ENCODE peak calls at places on chromosomes 5 and 9, in four cellular contexts. O, A, H and F are unnamed samples.

GRCh38 chr5:77076961-77077820 is 9.9 kb downstream of the ZBED3 start:
- DNase-seq in O (peak), A (peak), H (peak), F (no peak)

GRCh38 chr5:17230808-17231525 is 13.5 kb downstream of the BASP1 start:
- DNase-seq in O (no peak), A (no peak), H (no peak), F (no peak)

GRCh38 chr5:76542887-76543690 is 80.1 kb downstream of the F2RL2 start:
- DNase-seq in O (no peak), A (peak), H (no peak), F (no peak)

GRCh38 chr9:115972802-115973201 is 180.8 kb upstream of the PAPPA start:
- DNase-seq in O (no peak), A (no peak), H (no peak), F (no peak)

GRCh38 chr5:129410488-129410887 is 49.6 kb upstream of the ADAMTS19 start:
- DNase-seq in O (no peak), A (no peak), H (no peak), F (no peak)

GRCh38 chr5:178576591-178577351 is 13.4 kb downstream of the COL23A1 start:
- DNase-seq in O (peak), A (no peak), H (no peak), F (no peak)

GRCh38 chr9:4769321-4770080 is 23.2 kb upstream of the RCL1 start:
- DNase-seq in O (peak), A (no peak), H (no peak), F (no peak)

GRCh38 chr5:175610381-175610780 is 47.5 kb upstream of the HRH2 start:
- DNase-seq in O (no peak), A (no peak), H (no peak), F (no peak)

GRCh38 chr9:89755835-89756234 is 151.0 kb downstream of the GADD45G start:
- DNase-seq in O (no peak), A (no peak), H (no peak), F (no peak)

GRCh38 chr5:112628219-112628618 is 109.5 kb upstream of the APC start:
- DNase-seq in O (no peak), A (no peak), H (no peak), F (no peak)

GRCh38 chr5:127290019-127290945 is at the start of gene MEGF10:
- DNase-seq in O (no peak), A (peak), H (peak), F (no peak)

GRCh38 chr5:136191304-136192014 is 1.5 kb downstream of the SMIM32 start:
- DNase-seq in O (peak), A (no peak), H (peak), F (peak)

GRCh38 chr9:29740518-29740917 is 2167.2 kb upstream of the C9orf72 start:
- DNase-seq in O (no peak), A (no peak), H (no peak), F (no peak)

GRCh38 chr5:151646334-151646733 is 40.4 kb downstream of the SPARC start:
- DNase-seq in O (no peak), A (no peak), H (no peak), F (no peak)

GRCh38 chr5:177529247-177529901 is 12.6 kb upstream of the DDX41 start:
- DNase-seq in O (no peak), A (no peak), H (no peak), F (no peak)

GRCh38 chr5:126994485-126994884 is 35.9 kb downstream of the MARCHF3 start:
- DNase-seq in O (no peak), A (no peak), H (no peak), F (no peak)

GRCh38 chr9:82580921-82581320 is 482.0 kb downstream of the RASEF start:
- DNase-seq in O (no peak), A (no peak), H (no peak), F (no peak)

GRCh38 chr5:33641722-33642505 is 201.1 kb downstream of the TARS1 start:
- DNase-seq in O (no peak), A (no peak), H (no peak), F (no peak)

GRCh38 chr5:154260224-154260859 is 69.8 kb downstream of the GALNT10 start:
- DNase-seq in O (no peak), A (no peak), H (no peak), F (no peak)

GRCh38 chr9:19028835-19029451 is 4.1 kb downstream of the SAXO1 start:
- DNase-seq in O (no peak), A (peak), H (peak), F (no peak)

GRCh38 chr9:100352201-100352726 is 478 bp downstream of the TEX10 start:
- DNase-seq in O (peak), A (peak), H (peak), F (no peak)

GRCh38 chr5:103821361-103821760 is 258.8 kb upstream of the NUDT12 start:
- DNase-seq in O (no peak), A (no peak), H (no peak), F (no peak)

GRCh38 chr9:114616684-114617520 is 5.8 kb downstream of the TMEM268 start:
- DNase-seq in O (peak), A (peak), H (no peak), F (no peak)

GRCh38 chr9:100099722-100100042 is 639 bp downstream of the INVS start:
- DNase-seq in O (no peak), A (no peak), H (no peak), F (no peak)

GRCh38 chr9:78354324-78354973 is 57.5 kb downstream of the PSAT1 start:
- DNase-seq in O (no peak), A (no peak), H (no peak), F (no peak)

GRCh38 chr9:86075132-86075807 is 24.1 kb downstream of the GOLM1 start:
- DNase-seq in O (no peak), A (no peak), H (no peak), F (no peak)

GRCh38 chr5:37005946-37006540 is 129.5 kb downstream of the NIPBL start:
- DNase-seq in O (no peak), A (no peak), H (peak), F (no peak)

GRCh38 chr5:162607879-162608278 is 540.3 kb downstream of the GABRG2 start:
- DNase-seq in O (no peak), A (no peak), H (no peak), F (no peak)

GRCh38 chr5:112694853-112695709 is 42.6 kb upstream of the APC start:
- DNase-seq in O (no peak), A (no peak), H (no peak), F (no peak)

GRCh38 chr5:9479361-9479760 is 66.5 kb downstream of the SEMA5A start:
- DNase-seq in O (no peak), A (no peak), H (no peak), F (no peak)

GRCh38 chr5:57277085-57277484 is 103.2 kb downstream of the GPBP1 start:
- DNase-seq in O (no peak), A (no peak), H (peak), F (no peak)

GRCh38 chr5:129903466-129904101 is 681 bp upstream of the CHSY3 start:
- DNase-seq in O (no peak), A (peak), H (no peak), F (no peak)

GRCh38 chr9:86990276-86990675 is 43.0 kb upstream of the GAS1 start:
- DNase-seq in O (no peak), A (no peak), H (no peak), F (no peak)

GRCh38 chr9:4585135-4585534 is 77.0 kb upstream of the PLPP6 start:
- DNase-seq in O (no peak), A (no peak), H (no peak), F (no peak)

DNA sequence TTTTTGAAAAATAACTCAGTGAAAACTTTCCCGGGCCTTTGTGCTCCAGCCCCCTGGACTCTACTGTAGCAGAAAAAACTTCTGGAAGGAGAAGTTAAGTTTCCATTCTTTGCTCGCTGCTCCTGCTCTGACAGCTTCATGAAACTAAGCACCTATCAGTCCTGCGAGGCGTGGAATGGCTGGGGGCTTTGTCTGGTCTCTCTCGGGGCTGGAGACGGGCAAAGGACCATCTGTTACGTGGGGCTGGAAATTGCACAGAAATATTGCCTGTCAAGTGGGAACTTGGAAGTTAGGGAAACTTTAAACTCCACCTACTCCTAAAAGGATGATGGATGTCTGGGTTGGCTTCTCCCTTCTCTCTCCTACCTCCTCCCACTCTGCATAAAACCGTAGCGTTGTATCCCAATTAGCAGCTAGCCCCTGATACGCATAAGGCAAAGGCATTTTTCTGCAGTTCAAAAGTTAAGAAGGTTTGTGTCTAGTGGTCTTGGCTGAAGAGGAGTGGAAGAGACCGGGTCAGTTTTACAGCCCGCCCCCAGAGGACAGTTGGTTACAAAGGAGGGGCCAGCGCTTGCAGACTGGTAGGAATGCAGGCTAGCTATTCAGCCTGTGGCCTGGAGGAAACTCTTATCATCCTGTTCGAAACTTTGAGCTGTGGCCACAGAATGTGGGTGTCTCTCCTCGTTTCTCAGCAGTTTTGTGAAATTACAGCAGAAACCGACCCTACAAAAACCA is 1.2 kb downstream of the FBXL7 start:
- DNase-seq in O (peak), A (peak), H (peak), F (no peak)
- H3K4me3 ChIP-seq in O (peak), A (peak), H (peak), F (peak)

GRCh38 chr5:179882338-179882737 is 23.7 kb upstream of the MRNIP start:
- DNase-seq in O (no peak), A (no peak), H (no peak), F (no peak)

GRCh38 chr5:179880066-179880650 is 21.5 kb upstream of the MRNIP start:
- DNase-seq in O (no peak), A (no peak), H (no peak), F (no peak)

GRCh38 chr5:179879003-179879689 is 20.5 kb upstream of the MRNIP start:
- DNase-seq in O (no peak), A (no peak), H (no peak), F (no peak)

GRCh38 chr5:179879690-179880010 is 21.0 kb upstream of the MRNIP start:
- DNase-seq in O (no peak), A (no peak), H (no peak), F (no peak)

DNA sequence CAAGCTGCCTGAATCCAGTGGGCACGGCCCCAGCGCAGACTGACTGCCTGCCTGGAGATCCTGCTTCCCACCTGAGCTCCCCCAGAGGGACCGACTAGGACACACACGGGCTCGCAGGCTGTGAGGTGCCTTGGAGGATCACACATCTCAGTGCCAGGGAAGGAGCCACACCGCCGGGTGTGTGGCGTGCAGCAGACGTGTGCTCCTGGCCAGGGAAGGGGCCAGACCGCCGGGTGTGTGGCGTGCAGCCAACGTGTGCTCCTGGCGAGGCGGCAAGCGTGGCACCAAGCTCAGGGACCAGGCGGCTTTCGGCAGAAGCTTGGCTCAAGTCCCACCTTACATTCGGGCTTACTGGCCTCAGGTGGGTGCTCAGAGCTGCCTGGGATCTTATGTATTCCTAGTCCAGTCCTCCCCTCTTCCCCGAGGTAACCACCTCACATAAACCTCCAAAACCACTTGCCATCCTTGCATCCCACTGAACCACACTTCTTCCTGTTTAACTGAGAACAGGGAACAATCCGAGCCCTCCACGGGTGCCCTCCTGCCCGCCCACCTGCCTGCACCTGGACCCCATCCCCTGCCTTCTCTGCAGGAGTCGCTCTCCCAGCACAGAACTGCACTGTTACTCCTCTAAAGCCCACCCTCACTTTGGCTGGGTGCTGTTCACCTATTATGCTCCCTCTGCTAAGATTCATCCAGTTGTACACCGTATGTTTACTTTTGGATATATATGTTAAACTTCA is 22.4 kb upstream of the MRNIP start:
- DNase-seq in O (no peak), A (no peak), H (no peak), F (no peak)
- TF ChIP-seq POLR2A in O (no peak), A (no peak), H (no peak), F (no peak)

GRCh38 chr5:122908108-122908507 is 62.7 kb downstream of the SNX24 start:
- DNase-seq in O (no peak), A (no peak), H (no peak), F (no peak)

GRCh38 chr5:122906768-122907167 is 61.4 kb downstream of the SNX24 start:
- DNase-seq in O (no peak), A (no peak), H (peak), F (no peak)

GRCh38 chr5:122907238-122907637 is 61.8 kb downstream of the SNX24 start:
- DNase-seq in O (no peak), A (no peak), H (no peak), F (no peak)

GRCh38 chr5:122909470-122910100 is 64.2 kb downstream of the SNX24 start:
- DNase-seq in O (no peak), A (no peak), H (no peak), F (no peak)

GRCh38 chr5:122908662-122909061 is 63.2 kb downstream of the SNX24 start:
- DNase-seq in O (no peak), A (no peak), H (no peak), F (no peak)
- TF ChIP-seq CTCF in O (no peak), A (no peak), H (no peak), F (no peak)

DNA sequence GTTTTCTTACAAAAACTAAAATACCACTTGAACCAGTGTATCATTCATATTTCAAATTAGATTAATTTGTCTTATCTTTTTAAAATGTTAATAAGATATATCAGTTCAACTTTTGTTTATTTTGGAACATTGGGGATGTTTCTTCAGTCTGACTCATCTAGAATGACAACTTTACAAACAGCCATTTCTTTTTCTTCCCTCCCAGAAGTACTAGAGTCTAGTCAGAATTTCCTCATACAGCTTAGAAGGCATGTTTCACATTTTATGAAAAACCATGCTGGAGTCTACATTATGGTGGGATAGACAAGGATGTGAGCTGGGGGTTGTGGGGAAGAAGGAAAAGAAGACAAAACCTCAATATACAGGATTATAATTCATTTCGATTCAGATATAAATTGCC is 262.5 kb downstream of the NFIB start:
- DNase-seq in O (no peak), A (no peak), H (peak), F (no peak)
- H3K4me3 ChIP-seq in O (no peak), A (no peak), H (no peak), F (no peak)

GRCh38 chr5:124746916-124747769 is 704 bp upstream of the ZNF608 start:
- DNase-seq in O (peak), A (peak), H (peak), F (no peak)

GRCh38 chr5:124745367-124746251 is 830 bp downstream of the ZNF608 start:
- DNase-seq in O (no peak), A (no peak), H (peak), F (no peak)

GRCh38 chr5:124744170-124744911 is 2.1 kb downstream of the ZNF608 start:
- DNase-seq in O (no peak), A (no peak), H (peak), F (peak)

GRCh38 chr5:124747770-124748686 is 1.6 kb upstream of the ZNF608 start:
- DNase-seq in O (no peak), A (no peak), H (no peak), F (no peak)

GRCh38 chr5:124746252-124746915 is at the start of gene ZNF608:
- DNase-seq in O (no peak), A (peak), H (peak), F (no peak)
- TF ChIP-seq POLR2A in O (no peak), A (peak), H (no peak), F (no peak)

GRCh38 chr5:173640166-173640804 is 23.8 kb upstream of the BOD1 start:
- DNase-seq in O (no peak), A (no peak), H (no peak), F (no peak)
- TF ChIP-seq CTCF in O (no peak), A (no peak), H (no peak), F (no peak)

GRCh38 chr5:14036514-14036913 is 92.0 kb upstream of the DNAH5 start:
- DNase-seq in O (no peak), A (no peak), H (no peak), F (no peak)

GRCh38 chr5:14039576-14039975 is 95.1 kb upstream of the DNAH5 start:
- DNase-seq in O (no peak), A (no peak), H (no peak), F (no peak)

GRCh38 chr5:14039063-14039462 is 94.6 kb upstream of the DNAH5 start:
- DNase-seq in O (no peak), A (no peak), H (peak), F (no peak)

GRCh38 chr5:14036947-14037346 is 92.5 kb upstream of the DNAH5 start:
- DNase-seq in O (no peak), A (no peak), H (peak), F (no peak)

GRCh38 chr5:14038341-14038959 is 94.0 kb upstream of the DNAH5 start:
- DNase-seq in O (no peak), A (no peak), H (peak), F (no peak)
- H3K4me3 ChIP-seq in O (no peak), A (no peak), H (no peak), F (no peak)